ENCODE peak calls at places on chromosomes 12 and 14, in seven cellular contexts. E is tibial nerve, O is uterus, H is IMR-90, P is body of pancreas, M is upper lobe of left lung, N is esophagus squamous epithelium. Q is an unnamed sample. For H3K9me3, the result is how much of the 10 kb centered on the place peaks cover.

GRCh38 chr12:19643635-19644034 is 204.3 kb downstream of the AEBP2 start:
- DNase-seq in E (no peak), O (no peak), H (peak), P (no peak), M (no peak), N (no peak), Q (no peak)

GRCh38 chr14:91892918-91893527 is 25.7 kb upstream of the TC2N start:
- DNase-seq in E (no peak), O (no peak), H (no peak), P (no peak), M (no peak), N (no peak), Q (no peak)

GRCh38 chr12:121815221-121815620 is 11.4 kb downstream of the SETD1B start:
- DNase-seq in E (no peak), O (no peak), H (no peak), P (no peak), M (no peak), N (no peak), Q (no peak)

GRCh38 chr12:130303781-130304180 is 33.9 kb upstream of the PIWIL1 start:
- DNase-seq in E (no peak), O (no peak), H (no peak), P (no peak), M (no peak), N (no peak), Q (no peak)

GRCh38 chr12:88450130-88450529 is 130.1 kb downstream of the KITLG start:
- DNase-seq in E (no peak), O (no peak), H (no peak), P (no peak), M (no peak), N (no peak), Q (no peak)

GRCh38 chr14:68471029-68471963 is 321.6 kb downstream of the ZFP36L1 start:
- DNase-seq in E (no peak), O (no peak), H (no peak), P (peak), M (no peak), N (no peak), Q (no peak)

GRCh38 chr14:54493293-54493692 is 4.5 kb upstream of the GMFB start:
- DNase-seq in E (no peak), O (no peak), H (no peak), P (no peak), M (no peak), N (no peak), Q (no peak)

GRCh38 chr12:95918194-95918993 is 24.0 kb downstream of the CCDC38 start:
- DNase-seq in E (no peak), O (no peak), H (peak), P (peak), M (no peak), N (no peak), Q (no peak)

GRCh38 chr14:33026850-33027420 is 88.3 kb downstream of the NPAS3 start:
- DNase-seq in E (no peak), O (peak), H (no peak), P (no peak), M (no peak), N (no peak), Q (no peak)

GRCh38 chr12:118958520-118958919 is 22.8 kb upstream of the SRRM4 start:
- DNase-seq in E (no peak), O (no peak), H (no peak), P (no peak), M (no peak), N (no peak), Q (no peak)

GRCh38 chr14:49882826-49883694 is 9.8 kb upstream of the ARF6 start:
- DNase-seq in E (no peak), O (no peak), H (no peak), P (no peak), M (no peak), N (no peak), Q (no peak)

GRCh38 chr12:41220931-41221330 is 32.8 kb downstream of the PDZRN4 start:
- DNase-seq in E (no peak), O (no peak), H (no peak), P (no peak), M (no peak), N (no peak), Q (no peak)

GRCh38 chr12:93756295-93756694 is 79.1 kb downstream of the CRADD start:
- DNase-seq in E (no peak), O (no peak), H (no peak), P (no peak), M (no peak), N (no peak), Q (no peak)

GRCh38 chr14:59829941-59830734 is 40.4 kb downstream of the RTN1 start:
- DNase-seq in E (no peak), O (no peak), H (no peak), P (no peak), M (no peak), N (no peak), Q (no peak)

GRCh38 chr14:24411468-24412454 is 13.0 kb downstream of the NYNRIN start:
- DNase-seq in E (no peak), O (no peak), H (peak), P (no peak), M (no peak), N (no peak), Q (no peak)

GRCh38 chr14:94827711-94828505 is 58.0 kb upstream of the GSC start:
- DNase-seq in E (no peak), O (peak), H (no peak), P (no peak), M (no peak), N (no peak), Q (no peak)

GRCh38 chr12:73514672-73515071 is 1023.0 kb upstream of the ATXN7L3B start:
- DNase-seq in E (no peak), O (no peak), H (no peak), P (no peak), M (no peak), N (no peak), Q (no peak)

DNA sequence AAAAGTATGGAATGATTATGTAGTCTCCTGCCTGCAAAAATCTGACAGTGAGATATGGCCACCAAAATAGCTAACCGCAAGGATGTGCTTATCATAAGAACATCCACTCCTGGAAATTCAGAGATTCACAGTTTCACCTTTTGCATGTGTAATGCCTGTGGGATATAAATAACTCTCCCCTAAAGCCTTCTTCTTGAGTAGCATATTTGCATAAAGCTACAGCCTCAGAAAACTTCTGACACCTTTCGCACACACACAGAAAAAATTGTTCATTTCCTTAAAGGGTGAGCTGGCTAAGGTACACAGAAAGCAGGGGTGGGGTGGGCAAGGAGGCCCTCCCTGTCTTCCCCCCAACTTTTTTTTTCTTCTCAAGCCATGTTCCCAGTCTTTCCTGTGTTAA is 3.1 kb upstream of the IGF1 start:
- DNase-seq in E (no peak), O (no peak), H (no peak), P (no peak), M (no peak), N (no peak), Q (no peak)
- TF ChIP-seq POLR2A in E (no peak), O (no peak), H (no peak), P (no peak), M (no peak), N (no peak), Q (no peak)

GRCh38 chr12:66062280-66062605 is 68.3 kb downstream of the LLPH start:
- DNase-seq in E (no peak), O (no peak), H (no peak), P (no peak), M (no peak), N (no peak), Q (no peak)

GRCh38 chr12:66060361-66060907 is 70.1 kb downstream of the LLPH start:
- DNase-seq in E (no peak), O (no peak), H (no peak), P (no peak), M (no peak), N (no peak), Q (no peak)

GRCh38 chr12:66061557-66062279 is 68.8 kb downstream of the LLPH start:
- DNase-seq in E (no peak), O (no peak), H (no peak), P (no peak), M (no peak), N (no peak), Q (no peak)

GRCh38 chr12:66061076-66061475 is 69.5 kb downstream of the LLPH start:
- DNase-seq in E (no peak), O (no peak), H (no peak), P (no peak), M (no peak), N (no peak), Q (no peak)

DNA sequence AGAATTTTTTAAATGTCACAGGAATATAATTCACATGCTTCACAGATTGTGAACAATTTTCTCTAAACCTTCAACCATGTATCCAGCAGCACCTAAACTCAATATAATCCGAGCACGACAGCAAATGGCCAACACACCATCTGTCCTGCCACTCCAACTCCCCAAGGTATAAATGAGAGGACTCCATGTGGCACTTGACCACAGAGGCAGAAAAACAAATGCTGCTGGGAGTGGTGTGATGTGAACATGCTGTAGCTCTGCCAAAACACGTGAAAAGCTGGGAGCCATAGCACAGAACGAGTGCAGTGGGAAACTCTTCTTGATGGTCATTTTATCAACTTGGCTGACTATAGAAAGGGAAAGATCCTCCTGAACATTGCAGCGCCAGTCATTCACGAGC is 70.9 kb downstream of the LLPH start:
- DNase-seq in E (no peak), O (no peak), H (no peak), P (no peak), M (no peak), N (no peak), Q (no peak)
- H3K4me3 ChIP-seq in E (no peak), O (no peak), H (no peak), P (no peak), M (no peak), N (no peak), Q (no peak)

GRCh38 chr12:34399631-34400422 is 377.5 kb downstream of the ALG10 start:
- DNase-seq in E (peak), O (peak), H (no peak), P (peak), M (peak), N (no peak), Q (peak)
- H3K9me3 ChIP-seq in E (under half), O (under half), H (half or more), P (under half), M (under half), N (half or more), Q (under half)

DNA sequence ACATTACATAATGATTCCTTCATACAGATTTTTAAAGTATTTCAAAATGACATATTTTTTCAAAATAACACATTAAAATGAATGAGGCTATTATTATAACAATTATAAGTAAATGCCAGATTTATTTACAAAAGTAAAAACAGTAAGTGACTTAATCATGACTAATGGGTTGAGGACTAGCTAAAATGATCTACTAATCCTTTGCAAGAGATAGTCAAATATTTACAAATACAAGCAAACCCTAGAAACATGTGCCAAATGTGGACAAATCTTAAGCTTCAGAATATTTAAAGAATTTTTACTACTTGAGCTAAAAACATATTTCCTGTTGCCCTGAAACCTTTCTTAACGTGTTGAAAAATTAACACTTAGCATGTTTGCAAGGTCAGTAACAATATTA is 74.8 kb downstream of the KIF21A start:
- DNase-seq in E (no peak), O (no peak), H (no peak), P (no peak), M (no peak), N (no peak), Q (no peak)
- TF ChIP-seq POLR2A in E (no peak), O (no peak), H (no peak), P (no peak), M (no peak), N (no peak), Q (no peak)

DNA sequence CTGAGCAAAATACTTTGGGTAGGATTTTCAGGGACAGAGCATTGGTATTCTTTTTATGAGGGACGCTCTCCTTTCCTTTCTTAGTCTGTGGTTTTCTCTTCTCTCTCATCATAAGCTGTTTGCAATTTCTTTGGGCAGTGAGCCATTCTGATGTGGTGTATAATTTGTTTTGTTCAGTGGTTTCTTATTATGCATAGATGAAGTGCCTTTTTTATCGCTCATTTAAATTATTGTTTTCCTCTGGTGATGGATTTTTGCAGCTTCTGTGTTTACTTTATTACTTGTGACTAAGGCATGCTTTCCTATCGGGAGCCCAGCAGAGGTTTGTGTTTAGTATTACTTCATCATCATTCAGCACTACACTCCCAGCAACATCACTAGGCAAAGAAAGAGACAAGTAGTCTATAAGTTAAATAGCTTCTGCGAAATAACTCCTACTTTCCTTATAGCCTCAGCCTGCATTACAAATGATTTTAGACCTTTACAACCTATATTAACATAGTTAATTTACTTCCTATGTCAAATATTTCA is 586.6 kb upstream of the NOVA1 start:
- DNase-seq in E (no peak), O (no peak), H (no peak), P (no peak), M (no peak), N (no peak), Q (no peak)
- H3K4me3 ChIP-seq in E (no peak), O (no peak), H (no peak), P (no peak), M (no peak), N (no peak), Q (no peak)

GRCh38 chr14:40347675-40348074 is 915.4 kb upstream of the FBXO33 start:
- DNase-seq in E (no peak), O (no peak), H (no peak), P (no peak), M (no peak), N (no peak), Q (no peak)

GRCh38 chr14:40340708-40341107 is 908.5 kb upstream of the FBXO33 start:
- DNase-seq in E (no peak), O (no peak), H (no peak), P (no peak), M (no peak), N (no peak), Q (no peak)

GRCh38 chr14:40346275-40346674 is 914.0 kb upstream of the FBXO33 start:
- DNase-seq in E (no peak), O (no peak), H (no peak), P (no peak), M (no peak), N (no peak), Q (no peak)
- H3K9me3 ChIP-seq in E (under half), O (under half), H (under half), P (under half), M (under half), N (under half), Q (under half)

GRCh38 chr14:99683619-99684355 is at the start of gene CYP46A1:
- DNase-seq in E (peak), O (peak), H (peak), P (peak), M (peak), N (peak), Q (peak)
- TF ChIP-seq POLR2A in E (peak), O (peak), H (no peak), P (peak), M (no peak), N (peak), Q (no peak)

DNA sequence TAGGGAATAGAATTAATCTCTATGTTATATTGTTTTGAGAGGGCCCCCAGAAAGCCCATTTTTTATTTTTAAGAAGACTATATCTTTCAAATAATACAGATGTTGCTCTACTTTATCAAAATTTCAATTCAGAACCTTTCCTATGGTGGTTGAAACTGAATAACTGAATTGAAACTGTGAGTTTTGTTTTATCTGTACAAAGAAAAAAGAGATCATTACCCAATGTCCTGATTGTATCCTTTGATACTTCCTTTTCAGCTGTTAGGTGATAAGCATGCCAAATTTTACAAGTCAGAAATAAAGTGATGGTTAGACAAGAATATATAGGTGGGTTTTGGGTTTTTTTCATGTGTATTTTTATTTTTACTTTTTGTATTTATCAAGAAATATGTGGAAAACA is 1293.1 kb upstream of the USP15 start:
- DNase-seq in E (no peak), O (no peak), H (no peak), P (no peak), M (no peak), N (no peak), Q (no peak)
- H3K4me3 ChIP-seq in E (no peak), O (no peak), H (no peak), P (no peak), M (no peak), N (no peak), Q (no peak)

GRCh38 chr12:34343766-34344165 is 321.5 kb downstream of the ALG10 start:
- DNase-seq in E (no peak), O (no peak), H (no peak), P (no peak), M (no peak), N (no peak), Q (no peak)
- H3K9me3 ChIP-seq in E (under half), O (under half), H (under half), P (under half), M (under half), N (half or more), Q (under half)